ENCODE peak calls at places on chromosomes 7 and 10, in nine cellular contexts. O, V, L, Q, C, P, B, U and E are unnamed samples.
A peak's percentile ranks its signal among the peaks of the same experiment; 100 is the strongest.

GRCh38 chr10:102682981-102683380 is 31.2 kb downstream of the ARL3 start:
- DNase-seq in O (no peak), V (no peak), L (no peak), Q (no peak), C (no peak), P (no peak), B (no peak), U (no peak), E (no peak)

GRCh38 chr10:30870926-30871325 is 160.7 kb downstream of the ZNF438 start:
- DNase-seq in O (no peak), V (no peak), L (no peak), Q (no peak), C (no peak), P (no peak), B (peak; percentile 17), U (peak; percentile 48), E (no peak)

GRCh38 chr7:69564454-69565417 is 33.5 kb upstream of the AUTS2 start:
- DNase-seq in O (no peak), V (no peak), L (peak; percentile 63), Q (peak; percentile 33), C (peak; percentile 72), P (peak; percentile 62), B (peak; percentile 52), U (no peak), E (peak; percentile 43)

GRCh38 chr10:34235164-34235832 is 579.8 kb downstream of the PARD3 start:
- DNase-seq in O (peak; percentile 96), V (no peak), L (no peak), Q (peak; percentile 64), C (no peak), P (no peak), B (peak; percentile 89), U (no peak), E (peak; percentile 79)

GRCh38 chr7:81887098-81887497 is 117.3 kb upstream of the HGF start:
- DNase-seq in O (no peak), V (no peak), L (no peak), Q (no peak), C (no peak), P (peak; percentile 29), B (peak; percentile 37), U (peak; percentile 82), E (no peak)

GRCh38 chr7:149869867-149870266 is 3.9 kb upstream of the ATP6V0E2 start:
- DNase-seq in O (no peak), V (peak; percentile 23), L (no peak), Q (no peak), C (no peak), P (no peak), B (no peak), U (peak; percentile 40), E (no peak)

GRCh38 chr10:124076334-124076733 is 17.1 kb downstream of the CHST15 start:
- DNase-seq in O (no peak), V (no peak), L (no peak), Q (no peak), C (no peak), P (no peak), B (no peak), U (no peak), E (peak; percentile 18)

GRCh38 chr7:92731327-92732063 is 104.9 kb downstream of the CDK6 start:
- DNase-seq in O (peak; percentile 72), V (no peak), L (no peak), Q (no peak), C (no peak), P (peak; percentile 55), B (peak; percentile 68), U (peak; percentile 82), E (no peak)

GRCh38 chr7:37182011-37182478 is 266.6 kb downstream of the ELMO1 start:
- DNase-seq in O (peak; percentile 47), V (peak; percentile 96), L (peak; percentile 87), Q (peak; percentile 66), C (peak; percentile 87), P (peak; percentile 77), B (peak; percentile 58), U (peak; percentile 56), E (peak; percentile 74)

GRCh38 chr10:49644035-49644345 is 30.2 kb downstream of the CHAT start:
- DNase-seq in O (no peak), V (peak; percentile 27), L (no peak), Q (no peak), C (no peak), P (no peak), B (no peak), U (no peak), E (no peak)

GRCh38 chr10:91745086-91745831 is 53.0 kb upstream of the TNKS2 start:
- DNase-seq in O (peak; percentile 45), V (peak; percentile 89), L (no peak), Q (no peak), C (no peak), P (peak; percentile 39), B (peak; percentile 21), U (peak; percentile 25), E (no peak)

GRCh38 chr10:2137549-2138174 is 400.3 kb upstream of the ADARB2 start:
- DNase-seq in O (peak; percentile 59), V (peak; percentile 78), L (no peak), Q (no peak), C (no peak), P (no peak), B (peak; percentile 4), U (no peak), E (peak; percentile 4)

GRCh38 chr7:66164356-66164755 is 40.8 kb upstream of the TPST1 start:
- DNase-seq in O (no peak), V (no peak), L (no peak), Q (no peak), C (no peak), P (no peak), B (no peak), U (no peak), E (no peak)

GRCh38 chr10:44908936-44909335 is 2.2 kb upstream of the TMEM72 start:
- DNase-seq in O (no peak), V (no peak), L (no peak), Q (no peak), C (no peak), P (no peak), B (no peak), U (no peak), E (no peak)

GRCh38 chr7:68963547-68963946 is 634.7 kb upstream of the AUTS2 start:
- DNase-seq in O (peak; percentile 4), V (peak; percentile 52), L (no peak), Q (no peak), C (peak; percentile 63), P (peak; percentile 66), B (peak; percentile 98), U (no peak), E (peak; percentile 40)

GRCh38 chr7:19133891-19134290 is 11.3 kb downstream of the FERD3L start:
- DNase-seq in O (no peak), V (no peak), L (no peak), Q (no peak), C (no peak), P (peak; percentile 35), B (no peak), U (no peak), E (no peak)

GRCh38 chr7:19107392-19108147 is 9.9 kb downstream of the TWIST1 start:
- DNase-seq in O (peak; percentile 13), V (peak; percentile 83), L (no peak), Q (no peak), C (peak; percentile 73), P (peak; percentile 77), B (peak; percentile 70), U (peak; percentile 14), E (peak; percentile 82)

GRCh38 chr10:102227050-102227449 is 951 bp downstream of the ELOVL3 start:
- DNase-seq in O (peak; percentile 43), V (no peak), L (no peak), Q (no peak), C (no peak), P (peak; percentile 73), B (no peak), U (no peak), E (no peak)

GRCh38 chr7:157436076-157436475 is 99.3 kb downstream of the DNAJB6 start:
- DNase-seq in O (no peak), V (peak; percentile 24), L (no peak), Q (no peak), C (peak; percentile 10), P (no peak), B (no peak), U (no peak), E (no peak)

GRCh38 chr10:55144001-55144400 is 343.0 kb upstream of the PCDH15 start:
- DNase-seq in O (peak; percentile 73), V (no peak), L (no peak), Q (no peak), C (no peak), P (peak; percentile 14), B (peak; percentile 15), U (no peak), E (no peak)

GRCh38 chr10:93872776-93873175 is 21.0 kb upstream of the SLC35G1 start:
- DNase-seq in O (no peak), V (no peak), L (no peak), Q (no peak), C (no peak), P (no peak), B (no peak), U (no peak), E (no peak)

GRCh38 chr10:230758-231157 is 95.5 kb downstream of the ZMYND11 start:
- DNase-seq in O (no peak), V (no peak), L (no peak), Q (no peak), C (no peak), P (no peak), B (peak; percentile 4), U (no peak), E (no peak)
- TF ChIP-seq CTCF in O (peak; percentile 7), V (peak; percentile 81), L (peak; percentile 18), Q (peak; percentile 45), C (peak; percentile 24), P (peak; percentile 37), B (peak; percentile 55), U (peak; percentile 23), E (peak; percentile 42)

GRCh38 chr7:151249732-151250072 is 1.2 kb upstream of the SMARCD3 start:
- DNase-seq in O (peak; percentile 44), V (peak; percentile 76), L (no peak), Q (no peak), C (peak; percentile 87), P (peak; percentile 62), B (peak; percentile 63), U (no peak), E (peak; percentile 34)
- H3K4me3 ChIP-seq in O (no peak overlapping the region), V (peak overlapping the region; percentile 77), L (peak overlapping the region; percentile 64), Q (peak overlapping the region; percentile 84), C (peak overlapping the region; percentile 50), P (no peak overlapping the region), B (no peak overlapping the region), U (no peak overlapping the region), E (no peak overlapping the region)

GRCh38 chr10:10726101-10726500 is 291.6 kb upstream of the CELF2 start:
- DNase-seq in O (no peak), V (no peak), L (no peak), Q (no peak), C (no peak), P (no peak), B (no peak), U (no peak), E (no peak)
- TF ChIP-seq CTCF in O (no peak), V (no peak), L (no peak), Q (no peak), C (no peak), P (no peak), B (no peak), U (no peak), E (no peak)

DNA sequence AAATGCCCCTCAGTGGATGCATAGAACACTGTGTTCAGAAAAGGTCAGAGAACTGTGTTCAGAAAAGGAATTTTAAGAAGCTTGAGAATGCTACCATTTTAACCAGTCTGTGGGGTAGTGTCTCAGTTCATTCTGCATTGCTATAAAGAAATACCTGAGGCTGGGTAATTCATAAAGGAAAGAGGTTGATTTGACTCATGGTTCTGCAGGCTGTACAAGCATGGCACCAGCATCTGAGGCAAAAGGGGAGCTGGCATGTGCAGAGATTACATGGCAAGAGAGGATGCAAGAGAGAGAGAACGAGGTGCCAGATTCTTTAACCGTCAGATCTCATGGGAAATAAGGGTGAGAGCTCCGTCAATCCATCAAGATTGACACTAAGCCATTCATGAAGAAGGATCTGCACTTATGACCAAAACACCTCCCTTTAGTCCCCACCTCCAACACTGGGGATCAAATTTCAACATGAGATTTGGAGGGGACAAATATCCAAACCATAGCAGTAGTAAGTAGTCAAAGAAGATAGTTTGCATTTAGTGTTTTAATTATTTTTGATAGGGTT is 119.8 kb downstream of the FAM107B start:
- DNase-seq in O (no peak), V (peak; percentile 53), L (no peak), Q (no peak), C (no peak), P (no peak), B (no peak), U (no peak), E (no peak)
- H3K4me3 ChIP-seq in O (no peak overlapping the region), V (no peak overlapping the region), L (no peak overlapping the region), Q (no peak overlapping the region), C (no peak overlapping the region), P (no peak overlapping the region), B (no peak overlapping the region), U (no peak overlapping the region), E (no peak overlapping the region)